ENCODE peak calls at places on chromosome 4, in seven cellular contexts. A, H, X, P, O, E and T are unnamed samples.

GRCh38 chr4:140027135-140027534 is 126.8 kb downstream of the MAML3 start:
- DNase-seq in O (no peak), X (no peak), A (no peak), P (no peak), H (no peak), E (no peak), T (no peak)

GRCh38 chr4:152535236-152535902 is 523 bp downstream of the FBXW7 start:
- DNase-seq in X (peak), O (no peak), P (peak), A (no peak), E (peak), H (no peak), T (no peak)

GRCh38 chr4:82786794-82787193 is 11.8 kb downstream of the SCD5 start:
- DNase-seq in X (no peak), H (no peak), P (no peak), O (no peak), A (no peak), E (no peak), T (no peak)

GRCh38 chr4:22202351-22203343 is 254.1 kb upstream of the KCNIP4 start:
- DNase-seq in A (no peak), P (peak), E (no peak), H (no peak), X (no peak), O (peak), T (no peak)

GRCh38 chr4:73832651-73833237 is 3.7 kb upstream of the CXCL6 start:
- DNase-seq in O (peak), E (no peak), A (no peak), P (no peak), X (no peak), H (no peak), T (no peak)

GRCh38 chr4:158758142-158758541 is 10.7 kb upstream of the FNIP2 start:
- DNase-seq in X (no peak), O (peak), P (no peak), H (no peak), E (no peak), A (no peak), T (no peak)

GRCh38 chr4:118753685-118754084 is 68.5 kb downstream of the METTL14 start:
- DNase-seq in E (no peak), H (no peak), O (no peak), P (no peak), X (no peak), A (no peak), T (no peak)

GRCh38 chr4:87209696-87210095 is 10.7 kb downstream of the KLHL8 start:
- DNase-seq in P (no peak), A (no peak), O (peak), E (no peak), H (no peak), X (no peak), T (no peak)

GRCh38 chr4:188822698-188823097 is 683.5 kb downstream of the TRIML1 start:
- DNase-seq in H (no peak), X (no peak), O (no peak), P (no peak), E (no peak), A (no peak), T (no peak)

GRCh38 chr4:69934150-69934549 is 3.3 kb downstream of the CSN1S1 start:
- DNase-seq in H (no peak), O (no peak), E (no peak), P (no peak), X (no peak), A (no peak), T (no peak)

GRCh38 chr4:168917150-168917779 is 92.8 kb downstream of the CBR4 start:
- DNase-seq in X (peak), O (peak), E (no peak), A (peak), P (no peak), H (peak), T (peak)

GRCh38 chr4:38688676-38689355 is 24.8 kb downstream of the KLF3 start:
- DNase-seq in H (no peak), E (no peak), X (no peak), P (no peak), O (no peak), A (peak), T (no peak)

GRCh38 chr4:181528570-181529184 is 714.5 kb upstream of the TENM3 start:
- DNase-seq in O (peak), H (no peak), X (peak), A (peak), E (no peak), P (peak), T (peak)

GRCh38 chr4:3671571-3672464 is 94.4 kb upstream of the ADRA2C start:
- DNase-seq in E (no peak), X (no peak), H (no peak), P (no peak), A (no peak), O (no peak), T (no peak)

GRCh38 chr4:108141213-108142045 is 27.3 kb downstream of the LEF1 start:
- DNase-seq in O (no peak), E (no peak), P (no peak), H (no peak), X (no peak), A (no peak), T (no peak)

GRCh38 chr4:135240796-135241195 is 1039.2 kb upstream of the PABPC4L start:
- DNase-seq in E (no peak), O (peak), P (no peak), H (no peak), A (no peak), X (no peak), T (no peak)

GRCh38 chr4:16573744-16574143 is 324.7 kb downstream of the LDB2 start:
- DNase-seq in P (no peak), H (peak), O (peak), E (no peak), X (no peak), A (no peak), T (peak)

GRCh38 chr4:36230523-36230922 is 13.8 kb downstream of the ARAP2 start:
- DNase-seq in P (no peak), E (no peak), H (no peak), O (no peak), A (no peak), X (no peak), T (no peak)

GRCh38 chr4:2095236-2096072 is 36.3 kb downstream of the NAT8L start:
- DNase-seq in E (no peak), H (no peak), O (no peak), X (no peak), P (no peak), A (no peak), T (peak)

GRCh38 chr4:18981234-18981615 is 959.7 kb upstream of the LCORL start:
- DNase-seq in H (no peak), X (no peak), A (no peak), O (no peak), P (no peak), E (no peak), T (no peak)

GRCh38 chr4:94978904-94979303 is 221.1 kb downstream of the BMPR1B start:
- DNase-seq in H (no peak), O (peak), E (no peak), X (no peak), P (no peak), A (peak), T (no peak)

GRCh38 chr4:142036795-142037583 is 400.6 kb downstream of the IL15 start:
- DNase-seq in P (no peak), E (no peak), O (no peak), A (peak), X (no peak), H (peak), T (no peak)

GRCh38 chr4:154024097-154024496 is 235.2 kb upstream of the SFRP2 start:
- DNase-seq in A (no peak), E (no peak), P (no peak), H (no peak), O (no peak), X (no peak), T (no peak)

GRCh38 chr4:125739760-125740159 is 425.0 kb downstream of the FAT4 start:
- DNase-seq in O (peak), A (peak), H (peak), E (no peak), P (no peak), X (no peak), T (no peak)

GRCh38 chr4:125734504-125734903 is 419.7 kb downstream of the FAT4 start:
- DNase-seq in H (no peak), P (no peak), X (no peak), O (no peak), E (no peak), A (no peak), T (no peak)

GRCh38 chr4:125732682-125733081 is 417.9 kb downstream of the FAT4 start:
- DNase-seq in P (no peak), A (no peak), O (no peak), E (no peak), H (no peak), X (no peak), T (no peak)

GRCh38 chr4:125735107-125735506 is 420.4 kb downstream of the FAT4 start:
- DNase-seq in P (no peak), O (peak), E (no peak), X (peak), A (peak), H (peak), T (peak)

DNA sequence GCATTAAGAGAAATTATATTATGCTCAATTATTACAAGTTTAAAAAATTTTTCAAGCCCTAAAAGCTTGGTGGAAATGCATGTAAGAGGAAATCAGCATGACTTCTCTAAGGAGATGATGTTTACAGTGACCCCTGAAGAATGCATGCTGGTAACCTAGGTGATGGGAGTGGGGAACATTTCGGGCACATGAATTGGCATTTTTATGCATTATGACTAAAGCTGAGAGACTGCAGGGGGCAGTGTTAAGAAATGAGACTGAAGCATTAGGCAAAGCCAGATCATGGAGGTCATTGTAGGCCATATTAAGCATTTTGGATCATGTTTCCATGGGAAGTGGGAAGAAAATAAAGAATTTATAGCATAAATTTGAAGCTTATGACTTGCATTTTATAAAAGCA is 421.3 kb downstream of the FAT4 start:
- DNase-seq in E (no peak), P (no peak), O (peak), X (peak), H (peak), A (peak), T (no peak)
- TF ChIP-seq CTCF in E (no peak), P (no peak), O (peak), X (peak), H (peak), A (peak), T (peak)

GRCh38 chr4:40204507-40205258 is 7.9 kb downstream of the RHOH start:
- DNase-seq in A (no peak), O (no peak), X (no peak), H (no peak), P (no peak), E (no peak), T (no peak)
- H3K4me3 ChIP-seq in A (no peak), O (no peak), X (no peak), H (no peak), P (no peak), E (no peak), T (no peak)

GRCh38 chr4:138953962-138954371 is 61.6 kb upstream of the NOCT start:
- DNase-seq in E (no peak), O (peak), P (no peak), H (peak), X (no peak), A (peak), T (peak)

GRCh38 chr4:138948918-138949317 is 66.7 kb upstream of the NOCT start:
- DNase-seq in P (no peak), H (no peak), X (no peak), O (no peak), E (no peak), A (no peak), T (no peak)

GRCh38 chr4:138949866-138950265 is 65.7 kb upstream of the NOCT start:
- DNase-seq in O (no peak), A (no peak), P (no peak), H (no peak), E (no peak), X (no peak), T (no peak)

GRCh38 chr4:138952405-138952804 is 63.2 kb upstream of the NOCT start:
- DNase-seq in P (no peak), A (no peak), X (no peak), H (no peak), E (no peak), O (no peak), T (no peak)

GRCh38 chr4:138951764-138952163 is 63.8 kb upstream of the NOCT start:
- DNase-seq in E (no peak), H (no peak), P (no peak), X (no peak), O (no peak), A (no peak), T (no peak)
- TF ChIP-seq CTCF in E (no peak), H (no peak), P (no peak), X (no peak), O (no peak), A (no peak), T (no peak)

GRCh38 chr4:185019451-185020292 is 1.4 kb downstream of the HELT start:
- DNase-seq in E (no peak), A (no peak), H (no peak), O (no peak), P (no peak), X (peak), T (no peak)
- H3K4me3 ChIP-seq in E (peak), A (no peak), H (no peak), O (peak), P (no peak), X (no peak), T (no peak)

GRCh38 chr4:88526221-88526815 is 2.7 kb upstream of the PYURF start:
- DNase-seq in X (peak), E (no peak), A (no peak), O (no peak), H (no peak), P (no peak), T (no peak)

GRCh38 chr4:88533088-88533790 is 9.7 kb upstream of the PYURF start:
- DNase-seq in X (no peak), H (peak), P (no peak), O (no peak), A (no peak), E (no peak), T (no peak)

GRCh38 chr4:88527787-88528186 is 4.2 kb upstream of the PYURF start:
- DNase-seq in X (no peak), H (no peak), A (no peak), O (no peak), P (no peak), E (no peak), T (no peak)

GRCh38 chr4:88531549-88531948 is 8.0 kb upstream of the PYURF start:
- DNase-seq in A (no peak), E (no peak), O (no peak), H (no peak), P (no peak), X (no peak), T (no peak)

GRCh38 chr4:88528861-88529260 is 5.3 kb upstream of the PYURF start:
- DNase-seq in P (no peak), E (no peak), H (no peak), A (no peak), X (no peak), O (peak), T (no peak)
- TF ChIP-seq CTCF in P (no peak), E (no peak), H (no peak), A (no peak), X (peak), O (no peak), T (no peak)

GRCh38 chr4:7806724-7807123 is 132.9 kb downstream of the AFAP1 start:
- DNase-seq in H (no peak), A (no peak), E (peak), O (no peak), P (no peak), X (no peak), T (no peak)

GRCh38 chr4:7806080-7806630 is 133.5 kb downstream of the AFAP1 start:
- DNase-seq in X (no peak), O (peak), A (no peak), H (no peak), E (peak), P (no peak), T (peak)

GRCh38 chr4:7808752-7809151 is 130.9 kb downstream of the AFAP1 start:
- DNase-seq in H (peak), X (no peak), E (peak), P (no peak), A (peak), O (peak), T (no peak)

GRCh38 chr4:7807351-7807921 is 132.2 kb downstream of the AFAP1 start:
- DNase-seq in O (peak), X (no peak), E (peak), A (no peak), P (no peak), H (no peak), T (no peak)

DNA sequence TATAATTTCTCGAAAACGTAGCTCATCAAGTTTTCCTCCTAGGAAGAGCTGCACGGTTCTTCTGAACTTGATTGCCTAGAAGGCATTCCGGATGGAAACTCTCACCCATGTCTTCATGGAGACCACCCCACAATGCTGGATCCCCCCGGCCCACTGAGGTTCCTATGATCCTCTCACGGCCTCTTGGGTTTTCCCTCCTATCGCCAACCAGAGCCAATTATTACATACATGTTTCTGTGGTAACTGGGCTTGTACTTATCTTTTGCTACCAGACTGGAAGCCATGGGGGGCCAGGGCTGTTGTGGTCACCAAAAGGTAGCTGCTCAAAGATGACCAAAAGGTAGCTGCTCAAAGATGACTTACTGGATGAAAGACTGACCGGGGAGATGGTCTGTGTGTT is 131.5 kb downstream of the AFAP1 start:
- DNase-seq in O (no peak), E (peak), X (no peak), P (no peak), H (no peak), A (no peak), T (no peak)
- H3K4me3 ChIP-seq in O (no peak), E (no peak), X (no peak), P (no peak), H (no peak), A (no peak), T (no peak)

GRCh38 chr4:113684534-113685091 is 76.9 kb downstream of the CAMK2D start:
- DNase-seq in A (peak), P (peak), H (peak), O (peak), E (peak), X (peak), T (no peak)
- TF ChIP-seq CTCF in A (peak), P (no peak), H (peak), O (peak), E (no peak), X (peak), T (peak)

GRCh38 chr4:186258216-186258811 is 7.7 kb upstream of the F11 start:
- DNase-seq in P (no peak), O (no peak), X (no peak), E (no peak), A (no peak), H (no peak), T (no peak)

GRCh38 chr4:186265683-186266648 is at the start of gene F11:
- DNase-seq in A (no peak), E (no peak), H (no peak), X (no peak), P (no peak), O (no peak), T (no peak)

GRCh38 chr4:186264660-186265059 is 1.3 kb upstream of the F11 start:
- DNase-seq in H (no peak), P (no peak), X (no peak), A (no peak), E (no peak), O (no peak), T (no peak)

GRCh38 chr4:186260117-186260503 is 5.9 kb upstream of the F11 start:
- DNase-seq in O (no peak), P (no peak), H (no peak), E (no peak), A (no peak), X (no peak), T (no peak)

DNA sequence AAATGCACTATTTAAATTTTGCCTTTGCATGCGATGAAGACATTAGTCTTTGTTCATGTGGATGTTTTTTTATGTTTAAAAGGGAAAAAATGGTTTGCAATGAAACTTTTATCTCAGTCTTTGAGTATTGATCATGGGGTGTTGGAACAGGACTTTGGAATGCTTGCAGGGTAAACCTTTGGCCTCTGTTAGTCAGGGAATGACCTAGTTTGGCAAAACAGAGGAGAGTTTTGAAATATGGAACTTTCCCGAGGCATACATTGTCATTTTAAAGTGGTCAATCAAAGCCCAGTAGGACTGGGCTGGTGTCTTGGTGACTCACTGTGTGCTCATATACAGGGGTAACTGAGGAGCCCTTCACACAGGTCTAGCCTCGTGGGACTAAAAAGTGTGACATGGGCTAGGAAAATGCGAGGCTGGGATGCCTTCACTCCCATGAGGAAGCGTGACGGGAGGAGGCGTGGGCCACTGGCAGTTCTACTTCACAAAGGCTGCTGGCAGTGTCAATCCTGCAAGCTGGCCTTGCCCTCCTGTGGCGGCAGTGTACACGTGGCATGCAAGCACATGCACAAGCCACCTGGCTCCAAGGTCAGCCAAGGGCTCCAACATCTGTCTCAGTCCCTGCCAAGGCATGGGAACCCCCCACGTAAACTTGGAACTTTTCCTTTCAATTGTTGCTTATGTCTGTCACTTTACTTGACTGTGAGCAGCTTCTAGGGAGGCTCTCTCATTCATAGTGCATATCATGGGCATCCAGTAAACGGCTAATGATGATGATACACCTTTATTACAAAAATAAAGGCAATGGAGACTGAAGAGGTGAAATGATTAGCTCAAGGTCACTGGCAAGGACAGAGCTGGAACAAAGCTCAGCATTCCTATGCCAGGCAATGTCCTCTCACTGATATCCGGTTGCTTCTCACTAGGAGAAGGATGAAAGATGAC is 5.2 kb upstream of the F11 start:
- DNase-seq in E (no peak), O (no peak), P (peak), X (no peak), H (no peak), A (no peak), T (no peak)
- H3K4me3 ChIP-seq in E (no peak), O (no peak), P (no peak), X (no peak), H (no peak), A (no peak), T (no peak)